ENCODE peak calls at places on chromosomes 2 and 18, in four cellular contexts. One of them, this sample, is unnamed.

GRCh38 chr18:13934676-13935075 is 19.3 kb upstream of the MC2R start:
- DNase-seq in CD8-positive, alpha-beta T cell: no peak
- DNase-seq in GM06990: no peak
- DNase-seq in kidney: no peak
- DNase-seq in this sample: peak

GRCh38 chr2:27960237-27960912 is 69.8 kb downstream of the BABAM2 start:
- DNase-seq in kidney: no peak
- DNase-seq in GM06990: no peak
- DNase-seq in CD8-positive, alpha-beta T cell: no peak
- DNase-seq in this sample: no peak

GRCh38 chr2:171159326-171160118 is 1.2 kb downstream of the TLK1 start:
- DNase-seq in GM06990: peak
- DNase-seq in kidney: peak
- DNase-seq in CD8-positive, alpha-beta T cell: peak
- DNase-seq in this sample: peak

GRCh38 chr2:72942293-72942692 is 25.0 kb downstream of the EMX1 start:
- DNase-seq in CD8-positive, alpha-beta T cell: no peak
- DNase-seq in GM06990: no peak
- DNase-seq in kidney: peak
- DNase-seq in this sample: no peak

GRCh38 chr18:68733693-68734092 is 18.8 kb upstream of the TMX3 start:
- DNase-seq in kidney: no peak
- DNase-seq in CD8-positive, alpha-beta T cell: no peak
- DNase-seq in GM06990: no peak
- DNase-seq in this sample: no peak

GRCh38 chr2:132577693-132578092 is 92.3 kb downstream of the LYPD1 start:
- DNase-seq in CD8-positive, alpha-beta T cell: no peak
- DNase-seq in kidney: no peak
- DNase-seq in GM06990: no peak
- DNase-seq in this sample: no peak

GRCh38 chr2:214593723-214594122 is 182.9 kb downstream of the VWC2L start:
- DNase-seq in GM06990: no peak
- DNase-seq in CD8-positive, alpha-beta T cell: no peak
- DNase-seq in kidney: no peak
- DNase-seq in this sample: no peak

GRCh38 chr2:10342245-10342951 is 39.7 kb downstream of the HPCAL1 start:
- DNase-seq in kidney: peak
- DNase-seq in GM06990: no peak
- DNase-seq in CD8-positive, alpha-beta T cell: no peak
- DNase-seq in this sample: no peak

GRCh38 chr18:44579028-44579692 is 101.5 kb upstream of the SETBP1 start:
- DNase-seq in GM06990: no peak
- DNase-seq in CD8-positive, alpha-beta T cell: no peak
- DNase-seq in kidney: no peak
- DNase-seq in this sample: peak

GRCh38 chr18:25180974-25181373 is 171.0 kb downstream of the ZNF521 start:
- DNase-seq in CD8-positive, alpha-beta T cell: no peak
- DNase-seq in GM06990: no peak
- DNase-seq in kidney: no peak
- DNase-seq in this sample: no peak

GRCh38 chr2:197242719-197243118 is 67.9 kb downstream of the ANKRD44 start:
- DNase-seq in CD8-positive, alpha-beta T cell: no peak
- DNase-seq in kidney: no peak
- DNase-seq in GM06990: no peak
- DNase-seq in this sample: no peak

GRCh38 chr2:7685342-7686015 is 768.3 kb downstream of the RNF144A start:
- DNase-seq in GM06990: no peak
- DNase-seq in CD8-positive, alpha-beta T cell: no peak
- DNase-seq in kidney: no peak
- DNase-seq in this sample: no peak

GRCh38 chr2:233650981-233651380 is 14.7 kb downstream of the UGT1A10 start:
- DNase-seq in CD8-positive, alpha-beta T cell: no peak
- DNase-seq in GM06990: no peak
- DNase-seq in kidney: no peak
- DNase-seq in this sample: no peak

GRCh38 chr2:191265311-191266170 is 20.3 kb downstream of the MYO1B start:
- DNase-seq in GM06990: no peak
- DNase-seq in CD8-positive, alpha-beta T cell: no peak
- DNase-seq in kidney: no peak
- DNase-seq in this sample: no peak

GRCh38 chr2:157876771-157877108 is 610 bp upstream of the ACVR1 start:
- DNase-seq in kidney: no peak
- DNase-seq in CD8-positive, alpha-beta T cell: no peak
- DNase-seq in GM06990: no peak
- DNase-seq in this sample: no peak

GRCh38 chr2:24231461-24231881 is 56.6 kb downstream of the FAM228A start:
- DNase-seq in GM06990: no peak
- DNase-seq in CD8-positive, alpha-beta T cell: no peak
- DNase-seq in kidney: no peak
- DNase-seq in this sample: no peak

GRCh38 chr18:48824231-48824970 is 126.4 kb downstream of the SMAD7 start:
- DNase-seq in kidney: peak
- DNase-seq in GM06990: no peak
- DNase-seq in CD8-positive, alpha-beta T cell: no peak
- DNase-seq in this sample: no peak

GRCh38 chr2:23524261-23524706 is 139.3 kb downstream of the KLHL29 start:
- DNase-seq in kidney: peak
- DNase-seq in GM06990: no peak
- DNase-seq in CD8-positive, alpha-beta T cell: no peak
- DNase-seq in this sample: no peak

GRCh38 chr2:184562532-184562931 is 35.8 kb upstream of the ZNF804A start:
- DNase-seq in GM06990: no peak
- DNase-seq in CD8-positive, alpha-beta T cell: no peak
- DNase-seq in kidney: no peak
- DNase-seq in this sample: no peak

GRCh38 chr18:79597176-79598045 is 82.2 kb upstream of the CTDP1 start:
- DNase-seq in CD8-positive, alpha-beta T cell: no peak
- DNase-seq in GM06990: no peak
- DNase-seq in kidney: peak
- DNase-seq in this sample: no peak

GRCh38 chr2:143629344-143629743 is 500.1 kb downstream of the ARHGAP15 start:
- DNase-seq in CD8-positive, alpha-beta T cell: no peak
- DNase-seq in GM06990: no peak
- DNase-seq in kidney: no peak
- DNase-seq in this sample: no peak

GRCh38 chr2:166239548-166239947 is 111.7 kb upstream of the SCN1A start:
- DNase-seq in kidney: no peak
- DNase-seq in GM06990: no peak
- DNase-seq in CD8-positive, alpha-beta T cell: no peak
- DNase-seq in this sample: no peak

GRCh38 chr2:1022178-1022577 is 71.5 kb downstream of the SNTG2 start:
- DNase-seq in kidney: no peak
- DNase-seq in CD8-positive, alpha-beta T cell: no peak
- DNase-seq in GM06990: no peak
- DNase-seq in this sample: no peak

GRCh38 chr2:227623225-227623624 is 5.9 kb downstream of the SCYGR4 start:
- DNase-seq in kidney: no peak
- DNase-seq in GM06990: no peak
- DNase-seq in CD8-positive, alpha-beta T cell: no peak
- DNase-seq in this sample: no peak

GRCh38 chr2:120788349-120788700 is 52.7 kb downstream of the GLI2 start:
- DNase-seq in GM06990: no peak
- DNase-seq in CD8-positive, alpha-beta T cell: no peak
- DNase-seq in kidney: no peak
- DNase-seq in this sample: no peak

GRCh38 chr2:36549063-36549662 is 48.8 kb downstream of the FEZ2 start:
- DNase-seq in GM06990: no peak
- DNase-seq in kidney: no peak
- DNase-seq in CD8-positive, alpha-beta T cell: no peak
- DNase-seq in this sample: no peak

GRCh38 chr2:165348441-165348840 is 109.2 kb downstream of the SCN2A start:
- DNase-seq in kidney: no peak
- DNase-seq in GM06990: no peak
- DNase-seq in CD8-positive, alpha-beta T cell: no peak
- DNase-seq in this sample: no peak

GRCh38 chr2:113203901-113204519 is 30.2 kb downstream of the PSD4 start:
- DNase-seq in CD8-positive, alpha-beta T cell: peak
- DNase-seq in kidney: no peak
- DNase-seq in GM06990: no peak
- DNase-seq in this sample: peak

GRCh38 chr2:237264480-237265219 is 149.3 kb downstream of the COL6A3 start:
- DNase-seq in CD8-positive, alpha-beta T cell: no peak
- DNase-seq in GM06990: no peak
- DNase-seq in kidney: no peak
- DNase-seq in this sample: no peak

GRCh38 chr2:46954951-46955571 is 39.5 kb upstream of the MCFD2 start:
- DNase-seq in GM06990: no peak
- DNase-seq in CD8-positive, alpha-beta T cell: no peak
- DNase-seq in kidney: peak
- DNase-seq in this sample: no peak
- H3K4me3 ChIP-seq in GM06990: no peak
- H3K4me3 ChIP-seq in CD8-positive, alpha-beta T cell: no peak
- H3K4me3 ChIP-seq in kidney: no peak
- H3K4me3 ChIP-seq in this sample: no peak

DNA sequence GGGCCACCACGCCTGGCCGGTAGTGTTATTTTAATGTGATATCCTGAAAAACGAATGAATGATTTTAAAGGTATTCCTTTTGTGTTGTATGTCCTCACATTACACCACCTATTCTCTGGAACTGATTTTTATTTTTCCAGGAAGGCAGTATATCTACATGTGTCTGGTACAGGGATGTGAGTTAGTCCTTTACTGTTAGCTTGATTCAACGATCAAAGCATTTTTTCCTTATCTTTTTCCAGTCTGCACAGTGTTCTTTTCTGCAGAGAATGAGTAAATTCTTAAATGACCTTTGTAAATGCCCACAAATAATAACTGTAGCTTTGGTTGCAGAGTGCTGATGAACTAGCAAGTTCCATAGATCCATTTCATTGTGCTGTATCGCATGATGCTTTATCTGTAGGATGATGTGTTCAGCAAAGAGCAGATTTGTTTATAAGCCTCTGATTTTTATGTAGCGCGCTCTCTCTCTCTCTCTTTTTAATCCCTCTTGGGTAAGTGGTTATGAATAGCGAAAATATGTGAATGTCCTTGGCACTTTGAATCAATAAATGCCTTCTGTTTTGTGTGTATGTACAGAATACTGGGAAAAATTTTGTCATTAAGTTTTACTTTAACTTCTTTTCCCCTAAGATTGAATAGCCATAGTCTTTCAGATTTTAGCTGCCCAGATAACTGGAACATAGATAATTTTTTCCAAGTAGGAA is 82.5 kb upstream of the EML6 start:
- DNase-seq in GM06990: no peak
- DNase-seq in kidney: no peak
- DNase-seq in CD8-positive, alpha-beta T cell: no peak
- DNase-seq in this sample: no peak
- TF ChIP-seq CTCF in GM06990: no peak
- TF ChIP-seq CTCF in kidney: no peak
- TF ChIP-seq CTCF in CD8-positive, alpha-beta T cell: no peak
- TF ChIP-seq CTCF in this sample: no peak

GRCh38 chr18:70490008-70490933 is 201.4 kb downstream of the SOCS6 start:
- DNase-seq in CD8-positive, alpha-beta T cell: peak
- DNase-seq in GM06990: no peak
- DNase-seq in kidney: no peak
- DNase-seq in this sample: peak

GRCh38 chr18:70494524-70494923 is 205.7 kb downstream of the SOCS6 start:
- DNase-seq in GM06990: no peak
- DNase-seq in kidney: no peak
- DNase-seq in CD8-positive, alpha-beta T cell: no peak
- DNase-seq in this sample: no peak

GRCh38 chr18:70493461-70493860 is 204.6 kb downstream of the SOCS6 start:
- DNase-seq in GM06990: no peak
- DNase-seq in kidney: no peak
- DNase-seq in CD8-positive, alpha-beta T cell: no peak
- DNase-seq in this sample: no peak

GRCh38 chr18:70491734-70492348 is 203.0 kb downstream of the SOCS6 start:
- DNase-seq in kidney: no peak
- DNase-seq in GM06990: no peak
- DNase-seq in CD8-positive, alpha-beta T cell: peak
- DNase-seq in this sample: peak

GRCh38 chr18:70489556-70489955 is 200.7 kb downstream of the SOCS6 start:
- DNase-seq in CD8-positive, alpha-beta T cell: no peak
- DNase-seq in GM06990: no peak
- DNase-seq in kidney: no peak
- DNase-seq in this sample: no peak
- H3K4me3 ChIP-seq in CD8-positive, alpha-beta T cell: no peak
- H3K4me3 ChIP-seq in GM06990: no peak
- H3K4me3 ChIP-seq in kidney: peak
- H3K4me3 ChIP-seq in this sample: no peak

GRCh38 chr18:32469190-32469611 is 1.5 kb downstream of the GAREM1 start:
- DNase-seq in CD8-positive, alpha-beta T cell: no peak
- DNase-seq in GM06990: no peak
- DNase-seq in kidney: peak
- DNase-seq in this sample: no peak
- TF ChIP-seq CTCF in CD8-positive, alpha-beta T cell: no peak
- TF ChIP-seq CTCF in GM06990: no peak
- TF ChIP-seq CTCF in kidney: peak
- TF ChIP-seq CTCF in this sample: no peak

GRCh38 chr2:229851870-229852269 is 69.9 kb downstream of the TRIP12 start:
- DNase-seq in GM06990: no peak
- DNase-seq in kidney: no peak
- DNase-seq in CD8-positive, alpha-beta T cell: no peak
- DNase-seq in this sample: no peak
- H3K4me3 ChIP-seq in GM06990: no peak
- H3K4me3 ChIP-seq in kidney: no peak
- H3K4me3 ChIP-seq in CD8-positive, alpha-beta T cell: no peak
- H3K4me3 ChIP-seq in this sample: no peak